ENCODE peak calls at places on chromosomes 2 and 18, in seven cellular contexts. D, Y, L, A, U, E and H are unnamed samples.
A peak's percentile ranks its signal among the peaks of the same experiment; 100 is the strongest.

GRCh38 chr18:48715651-48716354 is 177.0 kb downstream of the CTIF start:
- DNase-seq in D (no peak), Y (no peak), L (no peak), A (no peak), U (no peak), E (no peak), H (no peak)

GRCh38 chr2:102166189-102166845 is 20.5 kb upstream of the IL1RL2 start:
- DNase-seq in D (no peak), Y (no peak), L (no peak), A (no peak), U (no peak), E (no peak), H (no peak)

GRCh38 chr2:205681836-205682238 is 464 bp upstream of the NRP2 start:
- DNase-seq in D (peak; percentile 14), Y (no peak), L (no peak), A (no peak), U (no peak), E (no peak), H (no peak)

GRCh38 chr2:68824831-68825230 is 46.4 kb downstream of the BMP10 start:
- DNase-seq in D (no peak), Y (no peak), L (no peak), A (no peak), U (no peak), E (no peak), H (no peak)

GRCh38 chr2:110876167-110876999 is 144.0 kb downstream of the ACOXL start:
- DNase-seq in D (no peak), Y (no peak), L (no peak), A (no peak), U (no peak), E (no peak), H (no peak)

GRCh38 chr2:189751080-189751658 is 11.4 kb downstream of the OSGEPL1 start:
- DNase-seq in D (peak; percentile 52), Y (peak; percentile 14), L (no peak), A (no peak), U (no peak), E (peak; percentile 59), H (peak; percentile 36)

GRCh38 chr2:137837830-137838229 is 126.4 kb upstream of the HNMT start:
- DNase-seq in D (no peak), Y (no peak), L (no peak), A (no peak), U (no peak), E (no peak), H (peak; percentile 0)

GRCh38 chr2:42180300-42180699 is 11.1 kb downstream of the EML4 start:
- DNase-seq in D (peak; percentile 14), Y (no peak), L (no peak), A (no peak), U (no peak), E (no peak), H (no peak)

GRCh38 chr2:204357175-204357695 is 188.0 kb upstream of the PARD3B start:
- DNase-seq in D (no peak), Y (no peak), L (no peak), A (no peak), U (no peak), E (no peak), H (no peak)

GRCh38 chr2:237894396-237894979 is 35.1 kb downstream of the RAMP1 start:
- DNase-seq in D (no peak), Y (no peak), L (no peak), A (no peak), U (no peak), E (no peak), H (no peak)

GRCh38 chr2:37318401-37318800 is 6.2 kb downstream of the PRKD3 start:
- DNase-seq in D (no peak), Y (no peak), L (no peak), A (no peak), U (no peak), E (no peak), H (peak; percentile 60)

GRCh38 chr2:60527762-60528161 is 25.7 kb downstream of the BCL11A start:
- DNase-seq in D (no peak), Y (no peak), L (no peak), A (no peak), U (no peak), E (no peak), H (no peak)

GRCh38 chr2:67217398-67217797 is 179.7 kb upstream of the ETAA1 start:
- DNase-seq in D (no peak), Y (no peak), L (no peak), A (no peak), U (no peak), E (no peak), H (no peak)